ENCODE peak calls at places on chromosomes 12 and 14, in six cellular contexts. One of them, this sample, is unnamed.

GRCh38 chr12:59084758-59085383 is 164.6 kb upstream of the LRIG3 start:
- DNase-seq in kidney: peak; percentile 38
- DNase-seq in neural crest cell: peak; percentile 9
- DNase-seq in CD14-positive monocyte: no peak
- DNase-seq in fibroblast of mammary gland: peak; percentile 92
- DNase-seq in endothelial cell of umbilical vein: peak; percentile 69
- DNase-seq in this sample: no peak

GRCh38 chr12:39393179-39393578 is 49.7 kb downstream of the KIF21A start:
- DNase-seq in kidney: no peak
- DNase-seq in CD14-positive monocyte: no peak
- DNase-seq in endothelial cell of umbilical vein: no peak
- DNase-seq in fibroblast of mammary gland: no peak
- DNase-seq in neural crest cell: no peak
- DNase-seq in this sample: no peak

GRCh38 chr12:99752740-99753139 is 105.2 kb downstream of the GARIN6 start:
- DNase-seq in endothelial cell of umbilical vein: no peak
- DNase-seq in CD14-positive monocyte: no peak
- DNase-seq in neural crest cell: no peak
- DNase-seq in fibroblast of mammary gland: no peak
- DNase-seq in kidney: no peak
- DNase-seq in this sample: peak; percentile 46

GRCh38 chr14:94113073-94113472 is 2.5 kb downstream of the IFI27 start:
- DNase-seq in fibroblast of mammary gland: no peak
- DNase-seq in CD14-positive monocyte: no peak
- DNase-seq in kidney: no peak
- DNase-seq in endothelial cell of umbilical vein: no peak
- DNase-seq in neural crest cell: no peak
- DNase-seq in this sample: no peak

GRCh38 chr14:37122288-37122687 is 50.1 kb downstream of the SLC25A21 start:
- DNase-seq in neural crest cell: no peak
- DNase-seq in fibroblast of mammary gland: peak; percentile 80
- DNase-seq in endothelial cell of umbilical vein: peak; percentile 85
- DNase-seq in kidney: no peak
- DNase-seq in CD14-positive monocyte: no peak
- DNase-seq in this sample: peak; percentile 90

GRCh38 chr12:64010069-64010686 is 165.7 kb downstream of the SRGAP1 start:
- DNase-seq in CD14-positive monocyte: no peak
- DNase-seq in endothelial cell of umbilical vein: no peak
- DNase-seq in fibroblast of mammary gland: peak; percentile 75
- DNase-seq in neural crest cell: no peak
- DNase-seq in kidney: no peak
- DNase-seq in this sample: no peak

GRCh38 chr14:100402631-100403030 is 79.5 kb downstream of the SLC25A47 start:
- DNase-seq in neural crest cell: no peak
- DNase-seq in kidney: no peak
- DNase-seq in fibroblast of mammary gland: no peak
- DNase-seq in CD14-positive monocyte: no peak
- DNase-seq in endothelial cell of umbilical vein: peak; percentile 22
- DNase-seq in this sample: no peak

GRCh38 chr12:28882444-28882843 is 266.6 kb upstream of the FAR2 start:
- DNase-seq in neural crest cell: no peak
- DNase-seq in kidney: no peak
- DNase-seq in CD14-positive monocyte: no peak
- DNase-seq in endothelial cell of umbilical vein: no peak
- DNase-seq in fibroblast of mammary gland: peak; percentile 31
- DNase-seq in this sample: peak; percentile 60

GRCh38 chr14:103110681-103111296 is 12.5 kb upstream of the TNFAIP2 start:
- DNase-seq in CD14-positive monocyte: no peak
- DNase-seq in fibroblast of mammary gland: no peak
- DNase-seq in kidney: peak; percentile 88
- DNase-seq in endothelial cell of umbilical vein: no peak
- DNase-seq in neural crest cell: no peak
- DNase-seq in this sample: no peak

GRCh38 chr14:24612186-24612585 is 2.7 kb upstream of the GZMH start:
- DNase-seq in neural crest cell: no peak
- DNase-seq in fibroblast of mammary gland: no peak
- DNase-seq in CD14-positive monocyte: no peak
- DNase-seq in kidney: no peak
- DNase-seq in endothelial cell of umbilical vein: no peak
- DNase-seq in this sample: peak; percentile 10

GRCh38 chr14:59690426-59690825 is 113.8 kb upstream of the CCDC175 start:
- DNase-seq in fibroblast of mammary gland: peak; percentile 20
- DNase-seq in endothelial cell of umbilical vein: no peak
- DNase-seq in kidney: no peak
- DNase-seq in CD14-positive monocyte: no peak
- DNase-seq in neural crest cell: no peak
- DNase-seq in this sample: no peak

GRCh38 chr12:121813951-121814350 is 10.1 kb downstream of the SETD1B start:
- DNase-seq in fibroblast of mammary gland: no peak
- DNase-seq in CD14-positive monocyte: no peak
- DNase-seq in neural crest cell: no peak
- DNase-seq in endothelial cell of umbilical vein: no peak
- DNase-seq in kidney: no peak
- DNase-seq in this sample: no peak

GRCh38 chr14:99234982-99235491 is 37.0 kb downstream of the BCL11B start:
- DNase-seq in kidney: no peak
- DNase-seq in neural crest cell: peak; percentile 58
- DNase-seq in endothelial cell of umbilical vein: no peak
- DNase-seq in CD14-positive monocyte: no peak
- DNase-seq in fibroblast of mammary gland: no peak
- DNase-seq in this sample: no peak

GRCh38 chr12:91139981-91140659 is 28.8 kb upstream of the LUM start:
- DNase-seq in kidney: no peak
- DNase-seq in neural crest cell: no peak
- DNase-seq in fibroblast of mammary gland: peak; percentile 94
- DNase-seq in CD14-positive monocyte: no peak
- DNase-seq in endothelial cell of umbilical vein: peak; percentile 27
- DNase-seq in this sample: peak; percentile 72

GRCh38 chr12:53025250-53025649 is 19.0 kb downstream of the EIF4B start:
- DNase-seq in kidney: no peak
- DNase-seq in CD14-positive monocyte: no peak
- DNase-seq in fibroblast of mammary gland: no peak
- DNase-seq in endothelial cell of umbilical vein: no peak
- DNase-seq in neural crest cell: no peak
- DNase-seq in this sample: no peak
- TF ChIP-seq CTCF in kidney: no peak
- TF ChIP-seq CTCF in CD14-positive monocyte: no peak
- TF ChIP-seq CTCF in fibroblast of mammary gland: no peak
- TF ChIP-seq CTCF in endothelial cell of umbilical vein: no peak
- TF ChIP-seq CTCF in neural crest cell: no peak
- TF ChIP-seq CTCF in this sample: no peak

DNA sequence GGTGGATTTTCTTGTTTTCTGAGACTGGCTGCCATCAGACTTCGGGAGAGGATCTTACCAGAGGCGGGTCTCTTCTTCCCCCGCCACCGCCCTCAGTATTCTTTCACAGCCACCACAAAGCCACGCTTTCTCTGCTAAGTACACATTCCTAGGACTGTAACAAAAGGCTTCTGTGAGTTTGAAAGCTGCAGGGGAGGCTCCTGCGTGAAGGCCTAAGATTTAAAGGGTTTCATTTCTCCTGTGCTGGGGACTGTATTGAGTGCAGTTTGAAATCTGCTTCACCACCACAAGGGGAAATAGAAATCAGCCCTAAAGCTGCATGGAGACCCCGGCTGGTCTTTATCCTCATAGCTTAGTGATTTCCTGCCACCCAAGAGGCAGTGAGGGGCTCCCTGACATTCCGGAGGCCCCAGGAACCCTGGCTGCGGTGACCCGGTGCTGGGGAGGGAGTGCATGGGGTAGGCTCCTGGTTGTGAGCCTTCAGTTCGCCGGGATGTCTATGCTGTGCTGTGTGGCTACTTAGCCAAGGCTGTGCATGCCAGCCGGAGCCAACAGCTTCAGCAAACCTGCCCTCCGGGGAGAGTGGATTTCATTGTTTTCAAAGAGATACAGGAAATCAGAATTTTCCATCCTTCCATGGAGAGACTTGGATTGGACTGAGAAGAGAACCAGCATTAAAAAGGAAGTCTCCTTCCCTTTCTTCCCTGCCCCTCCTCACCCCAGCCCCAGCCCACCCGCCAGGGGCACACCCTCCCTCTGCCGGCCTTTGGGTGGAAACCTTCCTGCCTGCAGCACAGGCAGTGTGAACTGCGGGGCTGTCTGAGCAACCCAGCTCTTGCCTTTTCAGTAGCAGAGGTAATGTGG is 163.3 kb downstream of the ETV6 start:
- DNase-seq in neural crest cell: peak; percentile 46
- DNase-seq in fibroblast of mammary gland: no peak
- DNase-seq in endothelial cell of umbilical vein: peak; percentile 59
- DNase-seq in kidney: peak; percentile 76
- DNase-seq in CD14-positive monocyte: no peak
- DNase-seq in this sample: no peak
- TF ChIP-seq CTCF in neural crest cell: peak; percentile 55
- TF ChIP-seq CTCF in fibroblast of mammary gland: no peak
- TF ChIP-seq CTCF in endothelial cell of umbilical vein: peak; percentile 40
- TF ChIP-seq CTCF in kidney: no peak
- TF ChIP-seq CTCF in CD14-positive monocyte: peak; percentile 48
- TF ChIP-seq CTCF in this sample: no peak

DNA sequence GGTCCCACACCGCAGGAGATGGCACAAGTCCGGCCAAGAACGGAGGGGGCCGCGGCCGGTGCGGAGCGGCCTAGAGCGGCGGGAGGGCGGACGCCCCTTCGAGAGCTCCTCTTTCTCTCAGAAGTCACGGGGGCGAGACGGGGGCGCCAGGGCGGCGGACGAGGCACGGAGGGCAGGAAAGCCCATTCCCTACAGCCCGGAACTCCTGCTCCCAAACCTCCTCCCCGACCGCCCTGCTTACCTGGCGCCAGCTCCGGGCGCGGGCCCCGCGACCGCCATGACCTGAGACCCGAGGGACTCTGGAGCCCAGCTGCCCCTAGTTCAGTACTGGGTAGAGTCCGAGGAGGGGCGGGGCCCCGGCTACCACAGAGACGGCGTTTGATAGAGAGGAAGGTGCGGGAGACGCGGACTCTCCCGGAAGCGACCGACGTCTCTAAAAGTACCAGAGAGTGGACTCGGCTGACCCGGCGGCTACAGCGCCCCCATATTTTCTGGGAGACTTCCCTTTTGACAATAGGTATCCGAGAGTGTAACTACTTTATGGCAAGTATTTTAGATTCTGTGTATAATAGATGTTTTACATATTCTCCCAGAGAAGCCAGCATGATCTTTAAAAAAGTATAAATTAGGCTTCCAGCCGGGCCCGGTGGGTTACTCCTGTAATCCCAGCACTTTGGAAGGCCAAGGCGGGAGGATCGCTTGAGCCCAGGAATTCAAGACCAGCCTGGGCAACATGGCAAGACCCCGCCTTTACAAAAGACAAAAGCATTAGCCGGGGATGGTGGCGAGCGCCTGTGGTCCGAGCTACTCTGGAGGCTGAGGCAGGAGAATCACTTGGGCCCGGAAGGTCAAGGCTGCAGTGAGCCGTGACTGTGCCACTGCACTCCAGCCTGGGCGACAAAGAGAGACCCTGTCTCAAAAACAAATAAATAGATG is at the start of gene ABCD4:
- DNase-seq in CD14-positive monocyte: peak; percentile 89
- DNase-seq in neural crest cell: peak; percentile 94
- DNase-seq in endothelial cell of umbilical vein: peak; percentile 92
- DNase-seq in kidney: peak; percentile 97
- DNase-seq in fibroblast of mammary gland: peak; percentile 88
- DNase-seq in this sample: peak; percentile 93
- TF ChIP-seq CTCF in CD14-positive monocyte: peak; percentile 38
- TF ChIP-seq CTCF in neural crest cell: peak; percentile 61
- TF ChIP-seq CTCF in endothelial cell of umbilical vein: peak; percentile 3
- TF ChIP-seq CTCF in kidney: peak; percentile 51
- TF ChIP-seq CTCF in fibroblast of mammary gland: peak; percentile 30
- TF ChIP-seq CTCF in this sample: peak; percentile 43

GRCh38 chr12:98372340-98373018 is 142.9 kb upstream of the TMPO start:
- DNase-seq in endothelial cell of umbilical vein: no peak
- DNase-seq in fibroblast of mammary gland: no peak
- DNase-seq in kidney: no peak
- DNase-seq in neural crest cell: no peak
- DNase-seq in CD14-positive monocyte: no peak
- DNase-seq in this sample: no peak

GRCh38 chr12:98373019-98373554 is 142.3 kb upstream of the TMPO start:
- DNase-seq in CD14-positive monocyte: no peak
- DNase-seq in fibroblast of mammary gland: peak; percentile 57
- DNase-seq in kidney: no peak
- DNase-seq in neural crest cell: peak; percentile 33
- DNase-seq in endothelial cell of umbilical vein: peak; percentile 61
- DNase-seq in this sample: peak; percentile 75

GRCh38 chr12:98370976-98371375 is 144.4 kb upstream of the TMPO start:
- DNase-seq in CD14-positive monocyte: no peak
- DNase-seq in kidney: no peak
- DNase-seq in endothelial cell of umbilical vein: no peak
- DNase-seq in fibroblast of mammary gland: no peak
- DNase-seq in neural crest cell: no peak
- DNase-seq in this sample: no peak

GRCh38 chr12:98371419-98371818 is 144.0 kb upstream of the TMPO start:
- DNase-seq in fibroblast of mammary gland: no peak
- DNase-seq in CD14-positive monocyte: no peak
- DNase-seq in neural crest cell: no peak
- DNase-seq in endothelial cell of umbilical vein: peak; percentile 37
- DNase-seq in kidney: no peak
- DNase-seq in this sample: no peak

DNA sequence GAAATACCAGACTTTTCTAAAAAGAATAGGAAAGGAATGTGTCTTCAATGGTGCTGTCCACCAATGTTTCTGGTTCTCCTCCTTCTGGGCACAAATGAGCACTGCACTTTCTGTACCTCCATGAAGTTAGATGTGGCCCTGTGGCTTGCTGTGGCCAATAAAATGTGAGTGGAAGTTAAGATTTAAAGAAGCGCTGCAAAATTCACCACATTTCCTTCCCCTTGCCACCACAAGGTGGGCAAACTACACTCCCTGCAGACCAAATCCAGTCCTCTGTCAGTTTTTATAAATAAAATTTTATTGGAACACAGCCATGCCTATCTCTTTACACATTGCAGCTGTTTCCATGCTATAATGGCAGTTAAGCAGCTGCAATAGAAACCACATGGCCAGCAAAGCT is 141.4 kb upstream of the TMPO start:
- DNase-seq in fibroblast of mammary gland: peak; percentile 5
- DNase-seq in CD14-positive monocyte: no peak
- DNase-seq in neural crest cell: no peak
- DNase-seq in kidney: no peak
- DNase-seq in endothelial cell of umbilical vein: no peak
- DNase-seq in this sample: peak; percentile 16
- TF ChIP-seq CTCF in fibroblast of mammary gland: peak; percentile 27
- TF ChIP-seq CTCF in CD14-positive monocyte: no peak
- TF ChIP-seq CTCF in neural crest cell: peak; percentile 42
- TF ChIP-seq CTCF in kidney: no peak
- TF ChIP-seq CTCF in endothelial cell of umbilical vein: no peak
- TF ChIP-seq CTCF in this sample: no peak

GRCh38 chr12:111171832-111172231 is 197.1 kb downstream of the PHETA1 start:
- DNase-seq in endothelial cell of umbilical vein: no peak
- DNase-seq in neural crest cell: no peak
- DNase-seq in CD14-positive monocyte: no peak
- DNase-seq in kidney: no peak
- DNase-seq in fibroblast of mammary gland: no peak
- DNase-seq in this sample: no peak

GRCh38 chr12:111173391-111174282 is 195.3 kb downstream of the PHETA1 start:
- DNase-seq in fibroblast of mammary gland: no peak
- DNase-seq in neural crest cell: no peak
- DNase-seq in kidney: peak; percentile 28
- DNase-seq in CD14-positive monocyte: no peak
- DNase-seq in endothelial cell of umbilical vein: no peak
- DNase-seq in this sample: no peak

GRCh38 chr12:111175404-111175803 is 193.5 kb downstream of the PHETA1 start:
- DNase-seq in neural crest cell: no peak
- DNase-seq in fibroblast of mammary gland: no peak
- DNase-seq in kidney: no peak
- DNase-seq in endothelial cell of umbilical vein: no peak
- DNase-seq in CD14-positive monocyte: no peak
- DNase-seq in this sample: no peak

GRCh38 chr12:111171334-111171733 is 197.6 kb downstream of the PHETA1 start:
- DNase-seq in neural crest cell: no peak
- DNase-seq in endothelial cell of umbilical vein: no peak
- DNase-seq in CD14-positive monocyte: peak; percentile 59
- DNase-seq in kidney: no peak
- DNase-seq in fibroblast of mammary gland: no peak
- DNase-seq in this sample: no peak

GRCh38 chr12:111174283-111175108 is 194.4 kb downstream of the PHETA1 start:
- DNase-seq in neural crest cell: no peak
- DNase-seq in fibroblast of mammary gland: no peak
- DNase-seq in CD14-positive monocyte: no peak
- DNase-seq in endothelial cell of umbilical vein: no peak
- DNase-seq in kidney: no peak
- DNase-seq in this sample: peak; percentile 27
- TF ChIP-seq CTCF in neural crest cell: peak; percentile 24
- TF ChIP-seq CTCF in fibroblast of mammary gland: peak; percentile 4
- TF ChIP-seq CTCF in CD14-positive monocyte: peak; percentile 22
- TF ChIP-seq CTCF in endothelial cell of umbilical vein: no peak
- TF ChIP-seq CTCF in kidney: peak; percentile 13
- TF ChIP-seq CTCF in this sample: no peak

This sample was measured in MCF 10A.